ENCODE peak calls at places on chromosomes 2 and 18, in eight cellular contexts. One of them, this sample, is unnamed.

GRCh38 chr2:27715318-27716165 is 51.9 kb downstream of the SLC4A1AP start:
- DNase-seq in A549: peak; percentile 61
- DNase-seq in stimulated activated CD8-positive, alpha-beta memory T cell treated with anti-CD3 and anti-CD28 coated beads, Interleukin-2, amount 100 ng/mL, for 1 hour: no peak
- DNase-seq in activated T-cell treated with anti-CD3 and anti-CD28 coated beads for 24 hours: no peak
- DNase-seq in cortex of kidney: no peak
- DNase-seq in midbrain: no peak
- DNase-seq in brain microvascular endothelial cell: peak; percentile 27
- DNase-seq in T1000: no peak
- DNase-seq in this sample: no peak

GRCh38 chr2:64133828-64134227 is 10.4 kb downstream of the PELI1 start:
- DNase-seq in A549: no peak
- DNase-seq in stimulated activated CD8-positive, alpha-beta memory T cell treated with anti-CD3 and anti-CD28 coated beads, Interleukin-2, amount 100 ng/mL, for 1 hour: no peak
- DNase-seq in activated T-cell treated with anti-CD3 and anti-CD28 coated beads for 24 hours: no peak
- DNase-seq in cortex of kidney: no peak
- DNase-seq in midbrain: no peak
- DNase-seq in brain microvascular endothelial cell: peak; percentile 40
- DNase-seq in T1000: no peak
- DNase-seq in this sample: no peak

GRCh38 chr2:86235196-86235980 is 36.1 kb downstream of the MRPL35 start:
- DNase-seq in A549: no peak
- DNase-seq in stimulated activated CD8-positive, alpha-beta memory T cell treated with anti-CD3 and anti-CD28 coated beads, Interleukin-2, amount 100 ng/mL, for 1 hour: no peak
- DNase-seq in activated T-cell treated with anti-CD3 and anti-CD28 coated beads for 24 hours: no peak
- DNase-seq in cortex of kidney: no peak
- DNase-seq in midbrain: no peak
- DNase-seq in brain microvascular endothelial cell: no peak
- DNase-seq in T1000: no peak
- DNase-seq in this sample: no peak

GRCh38 chr2:31322376-31322775 is 88.4 kb downstream of the EHD3 start:
- DNase-seq in A549: no peak
- DNase-seq in stimulated activated CD8-positive, alpha-beta memory T cell treated with anti-CD3 and anti-CD28 coated beads, Interleukin-2, amount 100 ng/mL, for 1 hour: no peak
- DNase-seq in activated T-cell treated with anti-CD3 and anti-CD28 coated beads for 24 hours: no peak
- DNase-seq in cortex of kidney: no peak
- DNase-seq in midbrain: no peak
- DNase-seq in brain microvascular endothelial cell: no peak
- DNase-seq in T1000: no peak
- DNase-seq in this sample: no peak

GRCh38 chr2:10457846-10458563 is 9.9 kb upstream of the ODC1 start:
- DNase-seq in A549: no peak
- DNase-seq in stimulated activated CD8-positive, alpha-beta memory T cell treated with anti-CD3 and anti-CD28 coated beads, Interleukin-2, amount 100 ng/mL, for 1 hour: no peak
- DNase-seq in activated T-cell treated with anti-CD3 and anti-CD28 coated beads for 24 hours: no peak
- DNase-seq in cortex of kidney: no peak
- DNase-seq in midbrain: no peak
- DNase-seq in brain microvascular endothelial cell: peak; percentile 22
- DNase-seq in T1000: no peak
- DNase-seq in this sample: no peak

GRCh38 chr2:160279813-160280465 is 79.9 kb upstream of the ITGB6 start:
- DNase-seq in A549: no peak
- DNase-seq in stimulated activated CD8-positive, alpha-beta memory T cell treated with anti-CD3 and anti-CD28 coated beads, Interleukin-2, amount 100 ng/mL, for 1 hour: no peak
- DNase-seq in activated T-cell treated with anti-CD3 and anti-CD28 coated beads for 24 hours: no peak
- DNase-seq in cortex of kidney: no peak
- DNase-seq in midbrain: no peak
- DNase-seq in brain microvascular endothelial cell: peak; percentile 28
- DNase-seq in T1000: no peak
- DNase-seq in this sample: no peak

GRCh38 chr2:23460228-23460627 is 75.2 kb downstream of the KLHL29 start:
- DNase-seq in A549: peak; percentile 43
- DNase-seq in stimulated activated CD8-positive, alpha-beta memory T cell treated with anti-CD3 and anti-CD28 coated beads, Interleukin-2, amount 100 ng/mL, for 1 hour: no peak
- DNase-seq in activated T-cell treated with anti-CD3 and anti-CD28 coated beads for 24 hours: no peak
- DNase-seq in cortex of kidney: no peak
- DNase-seq in midbrain: no peak
- DNase-seq in brain microvascular endothelial cell: peak; percentile 39
- DNase-seq in T1000: no peak
- DNase-seq in this sample: no peak

GRCh38 chr2:175461839-175462238 is 280.3 kb upstream of the ATP5MC3 start:
- DNase-seq in A549: no peak
- DNase-seq in stimulated activated CD8-positive, alpha-beta memory T cell treated with anti-CD3 and anti-CD28 coated beads, Interleukin-2, amount 100 ng/mL, for 1 hour: no peak
- DNase-seq in activated T-cell treated with anti-CD3 and anti-CD28 coated beads for 24 hours: no peak
- DNase-seq in cortex of kidney: no peak
- DNase-seq in midbrain: no peak
- DNase-seq in brain microvascular endothelial cell: no peak
- DNase-seq in T1000: no peak
- DNase-seq in this sample: peak; percentile 21

GRCh38 chr2:206856474-206856873 is 82.8 kb upstream of the CPO start:
- DNase-seq in A549: no peak
- DNase-seq in stimulated activated CD8-positive, alpha-beta memory T cell treated with anti-CD3 and anti-CD28 coated beads, Interleukin-2, amount 100 ng/mL, for 1 hour: no peak
- DNase-seq in activated T-cell treated with anti-CD3 and anti-CD28 coated beads for 24 hours: no peak
- DNase-seq in cortex of kidney: no peak
- DNase-seq in midbrain: no peak
- DNase-seq in brain microvascular endothelial cell: peak; percentile 73
- DNase-seq in T1000: no peak
- DNase-seq in this sample: no peak

GRCh38 chr18:3603460-3604259 is 153.7 kb downstream of the TGIF1 start:
- DNase-seq in A549: peak; percentile 94
- DNase-seq in stimulated activated CD8-positive, alpha-beta memory T cell treated with anti-CD3 and anti-CD28 coated beads, Interleukin-2, amount 100 ng/mL, for 1 hour: no peak
- DNase-seq in activated T-cell treated with anti-CD3 and anti-CD28 coated beads for 24 hours: no peak
- DNase-seq in cortex of kidney: no peak
- DNase-seq in midbrain: peak; percentile 56
- DNase-seq in brain microvascular endothelial cell: peak; percentile 88
- DNase-seq in T1000: no peak
- DNase-seq in this sample: peak; percentile 20

GRCh38 chr2:42224422-42225067 is 55.4 kb downstream of the EML4 start:
- DNase-seq in A549: no peak
- DNase-seq in stimulated activated CD8-positive, alpha-beta memory T cell treated with anti-CD3 and anti-CD28 coated beads, Interleukin-2, amount 100 ng/mL, for 1 hour: no peak
- DNase-seq in activated T-cell treated with anti-CD3 and anti-CD28 coated beads for 24 hours: no peak
- DNase-seq in cortex of kidney: no peak
- DNase-seq in midbrain: no peak
- DNase-seq in brain microvascular endothelial cell: no peak
- DNase-seq in T1000: no peak
- DNase-seq in this sample: peak; percentile 58

GRCh38 chr2:204468689-204469429 is 76.4 kb upstream of the PARD3B start:
- DNase-seq in A549: no peak
- DNase-seq in stimulated activated CD8-positive, alpha-beta memory T cell treated with anti-CD3 and anti-CD28 coated beads, Interleukin-2, amount 100 ng/mL, for 1 hour: no peak
- DNase-seq in activated T-cell treated with anti-CD3 and anti-CD28 coated beads for 24 hours: no peak
- DNase-seq in cortex of kidney: no peak
- DNase-seq in midbrain: no peak
- DNase-seq in brain microvascular endothelial cell: peak; percentile 65
- DNase-seq in T1000: peak; percentile 43
- DNase-seq in this sample: no peak

GRCh38 chr2:113977660-113978523 is 88.0 kb downstream of the ACTR3 start:
- DNase-seq in A549: no peak
- DNase-seq in stimulated activated CD8-positive, alpha-beta memory T cell treated with anti-CD3 and anti-CD28 coated beads, Interleukin-2, amount 100 ng/mL, for 1 hour: no peak
- DNase-seq in activated T-cell treated with anti-CD3 and anti-CD28 coated beads for 24 hours: no peak
- DNase-seq in cortex of kidney: no peak
- DNase-seq in midbrain: peak; percentile 34
- DNase-seq in brain microvascular endothelial cell: peak; percentile 28
- DNase-seq in T1000: no peak
- DNase-seq in this sample: peak; percentile 45

GRCh38 chr18:44731160-44731865 is 50.6 kb downstream of the SETBP1 start:
- DNase-seq in A549: no peak
- DNase-seq in stimulated activated CD8-positive, alpha-beta memory T cell treated with anti-CD3 and anti-CD28 coated beads, Interleukin-2, amount 100 ng/mL, for 1 hour: no peak
- DNase-seq in activated T-cell treated with anti-CD3 and anti-CD28 coated beads for 24 hours: no peak
- DNase-seq in cortex of kidney: no peak
- DNase-seq in midbrain: no peak
- DNase-seq in brain microvascular endothelial cell: no peak
- DNase-seq in T1000: no peak
- DNase-seq in this sample: no peak

GRCh38 chr2:31204761-31205160 is 12.6 kb downstream of the CAPN14 start:
- DNase-seq in A549: no peak
- DNase-seq in stimulated activated CD8-positive, alpha-beta memory T cell treated with anti-CD3 and anti-CD28 coated beads, Interleukin-2, amount 100 ng/mL, for 1 hour: no peak
- DNase-seq in activated T-cell treated with anti-CD3 and anti-CD28 coated beads for 24 hours: no peak
- DNase-seq in cortex of kidney: no peak
- DNase-seq in midbrain: no peak
- DNase-seq in brain microvascular endothelial cell: no peak
- DNase-seq in T1000: no peak
- DNase-seq in this sample: no peak

GRCh38 chr2:29175338-29175737 is 60.1 kb downstream of the CLIP4 start:
- DNase-seq in A549: no peak
- DNase-seq in stimulated activated CD8-positive, alpha-beta memory T cell treated with anti-CD3 and anti-CD28 coated beads, Interleukin-2, amount 100 ng/mL, for 1 hour: no peak
- DNase-seq in activated T-cell treated with anti-CD3 and anti-CD28 coated beads for 24 hours: no peak
- DNase-seq in cortex of kidney: no peak
- DNase-seq in midbrain: no peak
- DNase-seq in brain microvascular endothelial cell: no peak
- DNase-seq in T1000: no peak
- DNase-seq in this sample: no peak

GRCh38 chr2:232615339-232615738 is 18.1 kb upstream of the EFHD1 start:
- DNase-seq in A549: no peak
- DNase-seq in stimulated activated CD8-positive, alpha-beta memory T cell treated with anti-CD3 and anti-CD28 coated beads, Interleukin-2, amount 100 ng/mL, for 1 hour: no peak
- DNase-seq in activated T-cell treated with anti-CD3 and anti-CD28 coated beads for 24 hours: no peak
- DNase-seq in cortex of kidney: no peak
- DNase-seq in midbrain: no peak
- DNase-seq in brain microvascular endothelial cell: no peak
- DNase-seq in T1000: no peak
- DNase-seq in this sample: no peak

GRCh38 chr2:101277111-101277510 is 24.4 kb downstream of the CNOT11 start:
- DNase-seq in A549: peak; percentile 79
- DNase-seq in stimulated activated CD8-positive, alpha-beta memory T cell treated with anti-CD3 and anti-CD28 coated beads, Interleukin-2, amount 100 ng/mL, for 1 hour: no peak
- DNase-seq in activated T-cell treated with anti-CD3 and anti-CD28 coated beads for 24 hours: no peak
- DNase-seq in cortex of kidney: no peak
- DNase-seq in midbrain: peak; percentile 25
- DNase-seq in brain microvascular endothelial cell: peak; percentile 19
- DNase-seq in T1000: no peak
- DNase-seq in this sample: no peak

GRCh38 chr2:202885190-202885589 is 13.6 kb upstream of the ICA1L start:
- DNase-seq in A549: no peak
- DNase-seq in stimulated activated CD8-positive, alpha-beta memory T cell treated with anti-CD3 and anti-CD28 coated beads, Interleukin-2, amount 100 ng/mL, for 1 hour: no peak
- DNase-seq in activated T-cell treated with anti-CD3 and anti-CD28 coated beads for 24 hours: no peak
- DNase-seq in cortex of kidney: no peak
- DNase-seq in midbrain: no peak
- DNase-seq in brain microvascular endothelial cell: no peak
- DNase-seq in T1000: no peak
- DNase-seq in this sample: no peak

GRCh38 chr2:96900237-96900636 is 30.4 kb upstream of the SEMA4C start:
- DNase-seq in A549: no peak
- DNase-seq in stimulated activated CD8-positive, alpha-beta memory T cell treated with anti-CD3 and anti-CD28 coated beads, Interleukin-2, amount 100 ng/mL, for 1 hour: no peak
- DNase-seq in activated T-cell treated with anti-CD3 and anti-CD28 coated beads for 24 hours: no peak
- DNase-seq in cortex of kidney: no peak
- DNase-seq in midbrain: no peak
- DNase-seq in brain microvascular endothelial cell: no peak
- DNase-seq in T1000: no peak
- DNase-seq in this sample: no peak

GRCh38 chr2:238523158-238524110 is 96.7 kb downstream of the ASB1 start:
- DNase-seq in A549: no peak
- DNase-seq in stimulated activated CD8-positive, alpha-beta memory T cell treated with anti-CD3 and anti-CD28 coated beads, Interleukin-2, amount 100 ng/mL, for 1 hour: no peak
- DNase-seq in activated T-cell treated with anti-CD3 and anti-CD28 coated beads for 24 hours: no peak
- DNase-seq in cortex of kidney: no peak
- DNase-seq in midbrain: no peak
- DNase-seq in brain microvascular endothelial cell: no peak
- DNase-seq in T1000: no peak
- DNase-seq in this sample: no peak

GRCh38 chr2:218261424-218262273 is 834 bp downstream of the GPBAR1 start:
- DNase-seq in A549: no peak
- DNase-seq in stimulated activated CD8-positive, alpha-beta memory T cell treated with anti-CD3 and anti-CD28 coated beads, Interleukin-2, amount 100 ng/mL, for 1 hour: no peak
- DNase-seq in activated T-cell treated with anti-CD3 and anti-CD28 coated beads for 24 hours: no peak
- DNase-seq in cortex of kidney: no peak
- DNase-seq in midbrain: no peak
- DNase-seq in brain microvascular endothelial cell: no peak
- DNase-seq in T1000: no peak
- DNase-seq in this sample: peak; percentile 13

GRCh38 chr2:201643216-201643651 is at the start of gene TMEM237:
- DNase-seq in A549: peak; percentile 54
- DNase-seq in stimulated activated CD8-positive, alpha-beta memory T cell treated with anti-CD3 and anti-CD28 coated beads, Interleukin-2, amount 100 ng/mL, for 1 hour: no peak
- DNase-seq in activated T-cell treated with anti-CD3 and anti-CD28 coated beads for 24 hours: peak; percentile 24
- DNase-seq in cortex of kidney: no peak
- DNase-seq in midbrain: peak; percentile 37
- DNase-seq in brain microvascular endothelial cell: no peak
- DNase-seq in T1000: no peak
- DNase-seq in this sample: no peak

GRCh38 chr2:71576541-71576940 is 123.2 kb downstream of the DYSF start:
- DNase-seq in A549: no peak
- DNase-seq in stimulated activated CD8-positive, alpha-beta memory T cell treated with anti-CD3 and anti-CD28 coated beads, Interleukin-2, amount 100 ng/mL, for 1 hour: no peak
- DNase-seq in activated T-cell treated with anti-CD3 and anti-CD28 coated beads for 24 hours: no peak
- DNase-seq in cortex of kidney: no peak
- DNase-seq in midbrain: peak; percentile 73
- DNase-seq in brain microvascular endothelial cell: no peak
- DNase-seq in T1000: no peak
- DNase-seq in this sample: no peak

GRCh38 chr18:58345064-58345463 is 283.8 kb downstream of the ALPK2 start:
- DNase-seq in A549: no peak
- DNase-seq in stimulated activated CD8-positive, alpha-beta memory T cell treated with anti-CD3 and anti-CD28 coated beads, Interleukin-2, amount 100 ng/mL, for 1 hour: no peak
- DNase-seq in activated T-cell treated with anti-CD3 and anti-CD28 coated beads for 24 hours: no peak
- DNase-seq in cortex of kidney: no peak
- DNase-seq in midbrain: no peak
- DNase-seq in brain microvascular endothelial cell: no peak
- DNase-seq in T1000: no peak
- DNase-seq in this sample: no peak

GRCh38 chr2:240437861-240438809 is 2.7 kb downstream of the GPC1 start:
- DNase-seq in A549: peak; percentile 75
- DNase-seq in stimulated activated CD8-positive, alpha-beta memory T cell treated with anti-CD3 and anti-CD28 coated beads, Interleukin-2, amount 100 ng/mL, for 1 hour: peak; percentile 48
- DNase-seq in activated T-cell treated with anti-CD3 and anti-CD28 coated beads for 24 hours: peak; percentile 55
- DNase-seq in cortex of kidney: no peak
- DNase-seq in midbrain: peak; percentile 89
- DNase-seq in brain microvascular endothelial cell: no peak
- DNase-seq in T1000: peak; percentile 27
- DNase-seq in this sample: no peak